ENCODE peak calls at places on chromosomes 3 and 15, in nine cellular contexts. J is breast epithelium, Q is thyroid gland, D is heart left ventricle, N is HCT116, S is IMR-90, I is gastrocnemius medialis, A is prostate gland, H is endothelial cell of umbilical vein. L is an unnamed sample.

GRCh38 chr15:25250011-25250596 is 188.7 kb downstream of the UBE3A start:
- DNase-seq in A (no peak), S (no peak), D (peak; percentile 9), I (no peak), H (no peak), J (peak; percentile 12), Q (peak; percentile 1), N (no peak), L (no peak)

GRCh38 chr15:63833246-63833696 is 477 bp downstream of the HERC1 start:
- DNase-seq in Q (peak; percentile 42), N (no peak), A (peak; percentile 5), S (peak; percentile 36), I (peak; percentile 5), H (no peak), J (no peak), D (no peak), L (peak; percentile 31)

GRCh38 chr3:138947303-138948121 is 495 bp downstream of the FOXL2NB start:
- DNase-seq in Q (no peak), D (no peak), J (no peak), S (no peak), N (no peak), I (no peak), H (no peak), A (no peak), L (no peak)

GRCh38 chr15:39704684-39705083 is 78.0 kb downstream of the FSIP1 start:
- DNase-seq in N (no peak), Q (no peak), A (no peak), I (no peak), H (no peak), J (no peak), D (no peak), S (peak; percentile 31), L (no peak)

GRCh38 chr3:157042226-157042625 is 117.7 kb downstream of the CCNL1 start:
- DNase-seq in H (no peak), A (no peak), N (no peak), S (no peak), Q (no peak), D (no peak), I (no peak), J (no peak), L (no peak)

GRCh38 chr3:156681003-156681402 is 6.6 kb downstream of the TIPARP start:
- DNase-seq in I (no peak), A (peak; percentile 91), Q (no peak), S (peak; percentile 83), J (peak; percentile 53), H (peak; percentile 64), D (peak; percentile 59), N (no peak), L (peak; percentile 53)

GRCh38 chr3:159798951-159799350 is 189.7 kb upstream of the IL12A start:
- DNase-seq in I (no peak), Q (peak; percentile 30), H (no peak), J (no peak), A (no peak), D (no peak), N (no peak), S (peak; percentile 75), L (no peak)

GRCh38 chr3:83567935-83568334 is 1390.9 kb upstream of the CADM2 start:
- DNase-seq in N (no peak), I (no peak), A (no peak), J (no peak), H (no peak), Q (no peak), D (no peak), S (no peak), L (no peak)

GRCh38 chr15:58742424-58743160 is 6.9 kb downstream of the ADAM10 start:
- DNase-seq in H (peak; percentile 83), Q (no peak), D (no peak), A (no peak), I (no peak), N (no peak), J (no peak), S (peak; percentile 92), L (no peak)

DNA sequence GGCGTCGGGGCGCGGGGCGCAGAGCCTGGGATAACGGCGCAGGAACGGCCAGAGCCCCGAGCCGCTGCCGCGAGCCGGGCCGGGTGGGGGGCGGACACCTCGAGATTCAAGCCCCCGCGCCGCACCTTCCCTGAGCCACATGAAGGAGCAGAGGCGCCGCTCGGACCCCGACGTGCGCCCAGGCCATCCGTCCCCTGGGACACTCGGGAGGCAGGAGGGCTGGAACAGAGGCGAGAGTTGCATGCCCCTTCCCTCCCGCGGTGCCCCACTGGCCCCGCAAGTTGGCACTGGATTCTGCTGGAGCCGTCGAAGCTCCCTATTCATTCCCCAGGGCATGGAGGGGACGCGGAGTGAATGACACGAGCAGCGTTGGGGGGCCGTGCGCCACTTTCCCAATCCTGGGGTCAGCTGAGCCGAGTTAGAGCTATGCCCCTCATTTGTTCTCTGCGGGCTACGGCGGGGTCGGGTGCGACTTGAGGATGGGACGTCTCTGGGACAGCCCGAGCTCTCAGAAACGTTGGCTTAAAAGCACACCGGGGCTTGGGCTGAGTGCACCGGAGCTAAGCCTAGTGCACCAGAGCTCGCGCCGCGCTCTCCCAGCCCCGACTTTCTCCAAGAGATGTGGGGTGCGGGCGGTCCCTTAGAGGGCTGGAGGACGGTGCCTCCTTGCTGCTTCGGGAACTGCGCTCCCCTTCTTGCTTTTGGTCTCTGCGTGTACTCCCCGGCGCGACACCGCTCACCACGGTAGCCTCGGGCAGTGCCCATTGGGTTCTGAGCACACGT is 589 bp downstream of the SLC6A1 start:
- DNase-seq in D (no peak), Q (no peak), I (no peak), A (no peak), N (no peak), J (no peak), S (no peak), H (no peak), L (peak; percentile 16)
- H3K27me3 ChIP-seq in D (peaks cover 15% of the 10 kb centered on the region), Q (peaks cover 24% of the 10 kb centered on the region), I (peaks cover 43% of the 10 kb centered on the region), A (peaks cover 6% of the 10 kb centered on the region), N (peaks cover 70% of the 10 kb centered on the region), J (peaks cover 47% of the 10 kb centered on the region), S (peaks cover 66% of the 10 kb centered on the region), H (peaks cover 45% of the 10 kb centered on the region), L (no peaks in the 10 kb centered on the region)

DNA sequence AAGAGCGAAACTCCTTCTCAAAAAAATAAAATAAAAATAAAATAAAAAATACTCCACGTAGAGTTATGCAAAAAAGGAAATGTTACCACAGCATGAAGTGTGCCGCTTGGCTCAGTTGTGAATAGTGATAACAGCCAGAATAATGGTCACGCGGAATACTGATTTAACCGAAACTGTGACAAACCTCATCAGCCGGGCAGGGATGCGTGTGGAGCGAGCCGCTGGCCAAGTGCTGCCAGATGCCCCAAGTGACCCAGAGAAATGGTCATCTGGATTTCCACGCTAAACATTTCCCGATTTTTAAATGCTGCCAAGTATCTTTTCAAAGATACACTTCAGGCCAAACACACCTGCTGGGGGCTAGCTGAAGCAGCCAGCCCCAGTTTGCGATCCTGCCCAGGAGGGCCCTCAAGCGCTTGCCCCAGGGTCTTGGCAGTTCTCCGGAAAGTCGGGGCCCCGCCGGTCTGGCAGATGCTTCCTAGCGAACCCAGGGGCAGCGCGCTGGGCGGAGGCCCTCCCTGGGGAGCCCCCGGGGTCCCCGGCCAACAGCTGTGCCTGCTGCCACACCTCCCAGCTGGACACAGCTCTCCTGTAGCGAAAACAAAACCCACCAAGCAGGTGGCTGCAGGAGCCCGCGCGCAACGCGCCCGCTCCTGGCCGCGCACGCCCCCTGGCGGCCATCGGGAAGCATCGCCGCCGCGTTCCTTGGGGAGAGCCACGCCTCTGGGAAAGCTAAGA is 35.1 kb downstream of the CMTM6 start:
- DNase-seq in Q (peak; percentile 76), I (no peak), S (peak; percentile 52), D (peak; percentile 67), J (peak; percentile 78), A (peak; percentile 58), N (no peak), H (peak; percentile 89), L (peak; percentile 70)
- H3K4me3 ChIP-seq in Q (no peak overlapping the region), I (peak overlapping the region; percentile 65), S (no peak overlapping the region), D (peak overlapping the region; percentile 52), J (peak overlapping the region; percentile 48), A (peak overlapping the region; percentile 32), N (no peak overlapping the region), H (no peak overlapping the region), L (peak overlapping the region; percentile 33)

GRCh38 chr3:8501388-8502131 is at the start of gene LMCD1:
- DNase-seq in S (peak; percentile 95), Q (peak; percentile 94), A (peak; percentile 94), D (peak; percentile 97), J (peak; percentile 89), H (peak; percentile 98), I (peak; percentile 94), N (peak; percentile 83), L (peak; percentile 96)
- TF ChIP-seq POLR2A in S (peak; percentile 90), Q (peak; percentile 85), A (peak; percentile 78), D (no peak), J (peak; percentile 40), H (peak; percentile 43), I (peak; percentile 98), N (no peak), L (peak; percentile 81)

GRCh38 chr3:27726240-27726639 is 4.1 kb upstream of the EOMES start:
- DNase-seq in D (no peak), J (no peak), A (no peak), N (no peak), Q (no peak), I (no peak), H (no peak), S (no peak), L (no peak)

GRCh38 chr3:27730774-27731659 is 8.9 kb upstream of the EOMES start:
- DNase-seq in H (no peak), Q (no peak), A (no peak), S (no peak), D (no peak), N (no peak), I (no peak), J (no peak), L (no peak)

GRCh38 chr3:27728195-27729087 is 6.3 kb upstream of the EOMES start:
- DNase-seq in H (no peak), S (no peak), A (no peak), J (no peak), I (no peak), Q (no peak), D (no peak), N (no peak), L (no peak)

GRCh38 chr3:27729748-27730611 is 7.9 kb upstream of the EOMES start:
- DNase-seq in I (no peak), J (no peak), S (no peak), H (no peak), A (no peak), D (no peak), Q (no peak), N (no peak), L (no peak)

DNA sequence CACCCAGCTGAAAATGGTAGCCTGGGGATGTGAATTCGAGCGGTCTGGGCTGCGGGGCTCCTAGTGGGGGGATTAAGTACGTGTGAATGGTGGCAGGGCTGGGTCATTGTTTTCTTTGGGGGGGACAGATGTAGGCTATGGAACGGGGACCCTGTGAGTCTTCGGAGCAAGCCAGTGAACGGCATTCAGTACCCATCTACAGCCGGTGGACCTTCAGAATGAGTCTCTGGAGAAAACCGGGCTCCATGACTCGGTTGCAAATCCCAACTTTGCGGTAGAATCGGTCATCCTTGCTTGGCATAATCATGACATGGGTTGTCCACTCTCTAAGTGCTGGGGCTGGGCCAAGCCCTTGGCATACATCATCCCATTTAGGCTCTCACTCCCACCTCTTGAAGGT is 7.2 kb upstream of the EOMES start:
- DNase-seq in J (no peak), I (no peak), Q (no peak), D (no peak), A (no peak), S (no peak), N (no peak), H (no peak), L (no peak)
- H3K27me3 ChIP-seq in J (peaks cover 71% of the 10 kb centered on the region), I (peaks cover 74% of the 10 kb centered on the region), Q (peaks cover 35% of the 10 kb centered on the region), D (peaks cover 52% of the 10 kb centered on the region), A (peaks cover 41% of the 10 kb centered on the region), S (peaks cover 74% of the 10 kb centered on the region), N (no peaks in the 10 kb centered on the region), H (peaks cover 99% of the 10 kb centered on the region), L (peaks cover 62% of the 10 kb centered on the region)

L was measured in uterus.